ENCODE peak calls at places on chromosomes 13 and 19, in four cellular contexts. One of them, this sample, is unnamed.

GRCh38 chr13:97588993-97589392 is 155.0 kb downstream of the RAP2A start:
- DNase-seq in K562: no peak
- DNase-seq in HCT116: no peak
- DNase-seq in HepG2: no peak
- DNase-seq in this sample: no peak

GRCh38 chr13:88063741-88064140 is 392.6 kb downstream of the SLITRK5 start:
- DNase-seq in K562: no peak
- DNase-seq in HCT116: no peak
- DNase-seq in HepG2: no peak
- DNase-seq in this sample: no peak

GRCh38 chr19:1867359-1867724 is 4.0 kb upstream of the KLF16 start:
- DNase-seq in K562: no peak
- DNase-seq in HCT116: no peak
- DNase-seq in HepG2: no peak
- DNase-seq in this sample: no peak

GRCh38 chr13:52428295-52428694 is 22.1 kb downstream of the VPS36 start:
- DNase-seq in K562: peak
- DNase-seq in HCT116: no peak
- DNase-seq in HepG2: peak
- DNase-seq in this sample: peak

GRCh38 chr13:59494560-59494970 is 669.2 kb downstream of the DIAPH3 start:
- DNase-seq in K562: peak
- DNase-seq in HCT116: no peak
- DNase-seq in HepG2: no peak
- DNase-seq in this sample: no peak

GRCh38 chr19:6417713-6418561 is 6.7 kb downstream of the KHSRP start:
- DNase-seq in K562: no peak
- DNase-seq in HCT116: no peak
- DNase-seq in HepG2: no peak
- DNase-seq in this sample: peak

GRCh38 chr13:44231786-44232516 is 141.7 kb upstream of the SERP2 start:
- DNase-seq in K562: no peak
- DNase-seq in HCT116: peak
- DNase-seq in HepG2: peak
- DNase-seq in this sample: no peak

GRCh38 chr13:109156181-109156935 is 526.9 kb downstream of the MYO16 start:
- DNase-seq in K562: no peak
- DNase-seq in HCT116: no peak
- DNase-seq in HepG2: no peak
- DNase-seq in this sample: no peak

GRCh38 chr13:113845055-113845454 is 18.8 kb downstream of the GAS6 start:
- DNase-seq in K562: no peak
- DNase-seq in HCT116: no peak
- DNase-seq in HepG2: peak
- DNase-seq in this sample: no peak

GRCh38 chr13:87975035-87975434 is 303.9 kb downstream of the SLITRK5 start:
- DNase-seq in K562: no peak
- DNase-seq in HCT116: no peak
- DNase-seq in HepG2: no peak
- DNase-seq in this sample: no peak

GRCh38 chr19:18809149-18809978 is 18.3 kb upstream of the COMP start:
- DNase-seq in K562: no peak
- DNase-seq in HCT116: no peak
- DNase-seq in HepG2: no peak
- DNase-seq in this sample: no peak

GRCh38 chr19:34220472-34221063 is 33.8 kb upstream of the GARRE1 start:
- DNase-seq in K562: peak
- DNase-seq in HCT116: peak
- DNase-seq in HepG2: peak
- DNase-seq in this sample: peak

GRCh38 chr19:24098359-24098758 is 11.4 kb downstream of the ZNF254 start:
- DNase-seq in K562: no peak
- DNase-seq in HCT116: no peak
- DNase-seq in HepG2: no peak
- DNase-seq in this sample: no peak

GRCh38 chr19:44602071-44602470 is 11.3 kb upstream of the IGSF23 start:
- DNase-seq in K562: no peak
- DNase-seq in HCT116: no peak
- DNase-seq in HepG2: no peak
- DNase-seq in this sample: no peak

GRCh38 chr13:67117010-67117550 is 113.1 kb downstream of the PCDH9 start:
- DNase-seq in K562: no peak
- DNase-seq in HCT116: no peak
- DNase-seq in HepG2: no peak
- DNase-seq in this sample: no peak
- TF ChIP-seq REST in K562: no peak
- TF ChIP-seq REST in HCT116: no peak
- TF ChIP-seq REST in HepG2: no peak
- TF ChIP-seq REST in this sample: no peak

DNA sequence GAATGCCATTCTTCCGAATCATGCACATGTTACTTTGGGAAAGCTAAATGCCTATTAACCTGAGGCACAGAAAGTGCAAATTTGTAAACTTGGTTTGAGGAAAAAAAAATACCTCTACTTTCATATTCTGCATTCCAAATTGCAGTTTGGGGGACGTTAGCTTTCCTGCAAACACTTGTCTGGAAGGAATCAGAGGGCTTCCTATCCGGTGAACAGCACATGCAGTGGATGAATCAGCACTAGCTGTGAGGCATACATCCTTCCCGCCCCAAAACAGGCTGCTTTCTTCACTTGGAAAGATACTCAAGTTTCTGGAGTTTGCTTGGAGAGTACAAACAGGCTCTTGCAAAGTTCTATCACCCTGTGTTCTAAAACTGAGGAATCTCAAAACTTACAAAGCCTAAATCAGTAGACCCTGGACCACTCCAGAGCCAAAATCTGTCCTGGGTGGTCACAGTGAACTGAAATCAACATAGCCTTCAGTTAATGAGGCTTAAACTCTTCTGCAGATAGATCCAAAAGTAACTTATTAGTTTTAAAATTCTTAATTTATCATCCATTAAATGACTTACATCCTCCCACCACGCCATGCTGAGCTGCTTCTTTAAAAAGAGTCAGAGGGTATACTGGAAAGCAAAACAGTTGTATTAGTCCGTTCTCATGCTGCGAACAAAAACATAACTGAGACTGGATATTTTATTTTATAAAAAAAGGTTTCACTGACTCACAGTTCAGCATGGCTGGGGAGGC is 802.3 kb upstream of the ARGLU1 start:
- DNase-seq in K562: no peak
- DNase-seq in HCT116: no peak
- DNase-seq in HepG2: no peak
- DNase-seq in this sample: no peak
- TF ChIP-seq ELF1 in K562: no peak
- TF ChIP-seq ELF1 in HCT116: no peak
- TF ChIP-seq ELF1 in HepG2: no peak
- TF ChIP-seq ELF1 in this sample: no peak

DNA sequence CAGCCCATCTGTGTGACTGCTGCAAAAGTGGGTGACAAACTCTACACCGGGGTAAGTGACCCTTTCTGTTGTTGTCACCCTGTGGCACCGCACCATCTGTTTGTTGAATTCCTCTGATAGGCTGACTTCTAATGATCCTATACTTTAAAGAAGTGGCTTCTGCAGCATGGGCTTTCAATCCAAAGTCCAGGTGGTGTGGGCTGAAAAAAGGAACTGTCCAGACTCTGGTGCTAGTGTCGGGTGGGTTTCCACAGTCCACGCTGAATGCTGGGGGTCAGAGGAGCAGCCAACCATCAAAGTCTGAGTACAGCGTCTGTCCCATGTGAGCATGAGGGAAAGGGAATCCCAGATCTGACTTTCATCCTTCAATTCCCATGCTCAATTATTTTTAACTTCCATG is 31.6 kb upstream of the SPATA13 start:
- DNase-seq in K562: no peak
- DNase-seq in HCT116: no peak
- DNase-seq in HepG2: no peak
- DNase-seq in this sample: no peak
- TF ChIP-seq REST in K562: no peak
- TF ChIP-seq REST in HCT116: peak
- TF ChIP-seq REST in HepG2: peak
- TF ChIP-seq REST in this sample: peak

DNA sequence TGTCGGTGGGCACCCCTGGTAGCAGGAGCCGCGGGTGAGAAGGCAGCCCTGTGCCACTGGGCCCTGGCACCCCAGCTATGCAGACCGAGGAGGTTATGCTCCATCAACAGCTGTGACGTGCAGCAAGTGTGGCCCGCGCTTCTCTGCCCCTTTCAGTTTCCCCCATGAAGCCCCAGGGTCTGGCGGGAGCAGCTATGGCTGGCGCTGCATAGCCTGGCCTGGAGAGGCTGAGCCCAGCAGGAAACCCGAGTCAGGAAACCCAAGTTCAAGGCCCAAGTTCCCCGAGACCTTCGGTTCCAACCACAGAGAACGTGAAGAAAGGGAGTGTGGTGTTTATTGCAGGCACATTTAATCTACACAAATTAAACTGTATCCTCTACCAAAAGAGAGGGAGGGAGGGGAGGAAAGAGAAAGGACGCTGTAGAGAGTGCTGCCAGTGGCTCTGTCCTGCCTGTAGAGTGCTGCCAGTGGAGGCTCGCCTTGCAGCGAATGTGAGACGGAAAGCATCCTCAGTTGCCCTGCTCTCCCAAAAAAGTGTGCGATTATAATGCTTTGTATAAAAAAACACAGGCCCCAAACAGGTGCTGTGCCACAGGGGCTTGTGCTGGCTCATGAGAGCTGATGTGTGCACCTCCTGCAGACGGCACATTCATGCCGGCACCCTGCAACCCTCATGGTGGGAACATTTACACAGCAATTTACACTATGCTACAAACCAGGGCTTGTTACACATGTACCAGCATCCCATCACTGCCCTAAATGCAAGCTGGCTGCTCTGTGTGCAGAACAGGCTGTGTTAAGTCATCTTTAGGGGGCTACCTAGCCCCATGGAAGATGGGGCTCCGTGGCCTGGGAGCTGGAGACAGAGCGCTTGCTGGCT is 16.3 kb downstream of the POP4 start:
- DNase-seq in K562: no peak
- DNase-seq in HCT116: no peak
- DNase-seq in HepG2: no peak
- DNase-seq in this sample: peak
- TF ChIP-seq ELF1 in K562: no peak
- TF ChIP-seq ELF1 in HCT116: no peak
- TF ChIP-seq ELF1 in HepG2: no peak
- TF ChIP-seq ELF1 in this sample: no peak

GRCh38 chr19:42216653-42217521 is 590 bp downstream of the DEDD2 start:
- DNase-seq in K562: peak
- DNase-seq in HCT116: no peak
- DNase-seq in HepG2: peak
- DNase-seq in this sample: peak
- TF ChIP-seq REST in K562: no peak
- TF ChIP-seq REST in HCT116: no peak
- TF ChIP-seq REST in HepG2: no peak
- TF ChIP-seq REST in this sample: no peak

This sample was measured in SK-N-SH.